ENCODE peak calls at places on chromosomes 6 and 20, in nine cellular contexts. E is H1, Q is ovary, N is A549, C is stomach, G is esophagus muscularis mucosa, V is tibial nerve, X is HepG2, O is sigmoid colon. R is an unnamed sample.

GRCh38 chr6:1767481-1768246 is 157.9 kb downstream of the FOXC1 start:
- DNase-seq in G (no peak), E (no peak), V (peak), O (no peak), C (no peak), Q (no peak), X (no peak), N (peak), R (no peak)

GRCh38 chr6:155832596-155832995 is 377.0 kb upstream of the NOX3 start:
- DNase-seq in N (peak), O (no peak), Q (no peak), C (no peak), E (no peak), X (peak), G (no peak), V (no peak), R (no peak)

GRCh38 chr20:38893485-38894090 is 32.6 kb upstream of the FAM83D start:
- DNase-seq in C (peak), O (no peak), E (peak), V (peak), G (no peak), N (peak), Q (peak), X (peak), R (peak)

GRCh38 chr20:38881806-38882440 is 44.3 kb upstream of the FAM83D start:
- DNase-seq in C (no peak), Q (no peak), X (no peak), G (no peak), N (no peak), O (no peak), V (no peak), E (no peak), R (no peak)

GRCh38 chr6:89792881-89793280 is 26.7 kb downstream of the MDN1 start:
- DNase-seq in G (no peak), X (peak), C (no peak), Q (no peak), V (no peak), N (peak), E (no peak), O (no peak), R (peak)

GRCh38 chr6:33426590-33427563 is 7.0 kb downstream of the SYNGAP1 start:
- DNase-seq in X (no peak), N (peak), C (no peak), E (no peak), O (no peak), G (no peak), Q (no peak), V (no peak), R (no peak)

GRCh38 chr6:160692369-160692959 is 9.6 kb upstream of the PLG start:
- DNase-seq in N (peak), O (no peak), G (no peak), V (no peak), X (no peak), C (no peak), Q (no peak), E (no peak), R (no peak)

GRCh38 chr20:31894980-31895675 is 24.7 kb downstream of the TTLL9 start:
- DNase-seq in X (peak), G (no peak), O (peak), V (peak), Q (no peak), C (peak), N (peak), E (no peak), R (peak)

GRCh38 chr6:139250296-139251274 is 41.2 kb downstream of the TXLNB start:
- DNase-seq in E (peak), N (peak), Q (peak), X (peak), V (peak), G (no peak), C (peak), O (no peak), R (peak)

GRCh38 chr6:24891004-24891403 is 44.8 kb downstream of the RIPOR2 start:
- DNase-seq in N (no peak), V (no peak), C (no peak), Q (no peak), O (no peak), E (no peak), G (no peak), X (no peak), R (no peak)

GRCh38 chr6:145544514-145544913 is 190.8 kb downstream of the EPM2A start:
- DNase-seq in O (no peak), C (no peak), Q (no peak), X (no peak), G (no peak), V (no peak), N (no peak), E (no peak), R (no peak)

GRCh38 chr6:141783595-141783994 is 349.1 kb upstream of the GJE1 start:
- DNase-seq in O (no peak), N (no peak), E (no peak), X (no peak), Q (no peak), G (no peak), C (no peak), V (no peak), R (no peak)

GRCh38 chr20:14581731-14582130 is 244.3 kb upstream of the FLRT3 start:
- DNase-seq in G (no peak), E (no peak), V (no peak), N (no peak), O (no peak), X (no peak), C (no peak), Q (no peak), R (no peak)

GRCh38 chr6:153698637-153699036 is 340.4 kb upstream of the OPRM1 start:
- DNase-seq in C (no peak), V (no peak), X (no peak), E (no peak), N (no peak), O (no peak), G (no peak), Q (no peak), R (no peak)

GRCh38 chr6:153781306-153781705 is 257.7 kb upstream of the OPRM1 start:
- DNase-seq in G (no peak), Q (no peak), X (no peak), O (no peak), V (no peak), E (no peak), C (no peak), N (no peak), R (no peak)

DNA sequence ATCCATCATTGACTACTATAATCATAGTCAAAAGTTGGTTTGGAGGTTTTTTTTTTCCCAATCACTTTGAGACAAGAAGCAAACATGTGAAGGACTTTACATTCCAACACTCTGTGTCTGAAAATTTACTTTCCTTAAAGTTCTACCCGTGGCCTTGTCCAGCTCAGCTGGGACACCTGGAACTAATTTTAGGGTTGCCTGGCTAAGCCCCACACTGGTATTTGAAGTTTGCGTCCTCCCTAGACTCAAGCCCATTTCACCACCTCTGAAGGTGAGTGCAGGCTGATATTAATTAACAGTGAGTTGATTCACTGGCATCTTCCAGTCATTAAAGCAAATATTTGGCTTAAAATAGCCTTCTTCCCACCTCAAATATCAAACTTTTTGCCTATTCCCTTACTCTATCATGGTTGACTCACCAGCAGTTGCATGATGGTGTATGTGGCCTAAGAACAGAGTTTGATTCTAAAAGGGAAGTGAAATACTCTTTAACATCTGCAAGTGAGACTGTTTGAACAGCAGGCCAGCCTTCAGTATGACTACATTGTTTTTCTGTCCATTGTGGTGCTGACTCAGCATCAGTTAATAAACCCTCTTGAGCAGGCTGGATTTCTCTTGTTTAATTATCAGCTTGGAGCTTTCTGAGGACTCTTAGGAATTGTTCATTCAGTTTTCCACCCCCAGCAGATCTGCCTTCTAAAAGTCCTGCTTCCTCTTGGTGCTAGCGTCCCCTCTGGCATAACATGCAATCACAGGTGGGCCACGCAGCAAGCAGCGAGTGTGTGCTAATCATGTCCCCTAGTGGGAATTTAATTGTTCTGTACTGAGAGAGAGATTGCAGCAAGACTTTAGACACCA is 1.8 kb upstream of the PRDM1 start:
- DNase-seq in V (peak), O (no peak), Q (no peak), N (peak), X (peak), E (peak), G (peak), C (no peak), R (peak)
- TF ChIP-seq EP300 in V (peak), O (no peak), Q (no peak), N (no peak), X (no peak), E (no peak), G (no peak), C (no peak), R (no peak)

GRCh38 chr20:47334022-47334551 is 22.4 kb downstream of the ZMYND8 start:
- DNase-seq in C (no peak), O (no peak), V (no peak), N (peak), X (peak), Q (no peak), E (no peak), G (no peak), R (peak)

GRCh38 chr20:47337413-47337812 is 19.1 kb downstream of the ZMYND8 start:
- DNase-seq in O (no peak), G (no peak), V (no peak), N (no peak), X (no peak), E (no peak), Q (no peak), C (no peak), R (no peak)

GRCh38 chr20:47335251-47336012 is 21.1 kb downstream of the ZMYND8 start:
- DNase-seq in Q (no peak), E (no peak), N (no peak), C (no peak), X (no peak), V (no peak), G (no peak), O (no peak), R (no peak)

GRCh38 chr20:47338131-47338628 is 18.3 kb downstream of the ZMYND8 start:
- DNase-seq in O (no peak), E (no peak), G (no peak), N (no peak), C (no peak), X (no peak), V (no peak), Q (no peak), R (no peak)

DNA sequence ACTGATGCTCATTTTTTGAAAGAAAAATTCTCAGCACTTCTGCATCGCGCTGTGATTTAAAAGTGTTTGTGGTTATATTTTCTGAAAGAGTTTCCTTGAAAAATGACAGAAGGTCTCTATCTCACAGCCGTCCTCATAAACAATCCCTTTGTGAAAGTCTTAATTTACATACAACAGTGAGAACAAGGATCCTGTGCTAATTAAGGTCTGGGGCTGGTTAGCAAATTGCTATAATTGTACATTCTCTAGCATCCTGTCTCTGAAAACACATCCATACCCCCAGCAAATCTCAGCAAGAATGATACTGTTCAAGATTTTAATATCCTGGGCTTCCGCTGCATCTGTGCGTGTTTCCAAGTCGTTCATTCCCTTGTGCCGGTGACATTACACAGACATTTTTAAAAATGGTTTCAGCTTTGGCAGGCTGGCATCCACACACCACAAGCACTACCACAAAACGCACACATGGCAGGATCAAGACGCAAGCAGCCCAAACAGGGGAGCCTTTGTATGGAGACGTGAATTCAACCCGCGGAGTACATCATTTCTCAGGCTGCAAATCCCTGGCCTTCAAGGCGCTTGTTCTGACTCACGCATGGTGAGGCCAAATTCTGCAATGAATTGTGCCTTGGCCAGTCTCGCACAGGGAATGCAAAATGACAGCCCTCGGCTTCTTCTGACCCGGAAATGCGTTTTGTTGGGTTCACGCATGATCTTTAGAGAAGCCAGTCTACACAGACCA is 20.3 kb downstream of the ZMYND8 start:
- DNase-seq in Q (peak), N (no peak), O (peak), C (no peak), G (no peak), V (no peak), X (no peak), E (no peak), R (peak)
- TF ChIP-seq POLR2A in Q (peak), N (no peak), O (no peak), C (no peak), G (no peak), V (no peak), X (no peak), E (no peak), R (no peak)

GRCh38 chr6:101597711-101598110 is 204.2 kb downstream of the GRIK2 start:
- DNase-seq in N (no peak), X (no peak), O (no peak), Q (no peak), C (no peak), G (no peak), V (no peak), E (no peak), R (no peak)
- TF ChIP-seq EP300 in N (no peak), X (no peak), O (no peak), Q (no peak), C (no peak), G (no peak), V (no peak), E (no peak), R (no peak)

GRCh38 chr20:11084508-11084907 is 410.7 kb upstream of the JAG1 start:
- DNase-seq in X (no peak), N (no peak), V (no peak), C (no peak), E (no peak), G (no peak), Q (no peak), O (no peak), R (no peak)

GRCh38 chr20:11080776-11081406 is 407.1 kb upstream of the JAG1 start:
- DNase-seq in C (no peak), V (no peak), E (no peak), N (no peak), O (no peak), G (no peak), X (no peak), Q (no peak), R (no peak)

GRCh38 chr20:11080010-11080409 is 406.2 kb upstream of the JAG1 start:
- DNase-seq in E (no peak), X (no peak), V (no peak), N (no peak), C (no peak), G (no peak), O (no peak), Q (no peak), R (no peak)

GRCh38 chr20:11083841-11084240 is 410.0 kb upstream of the JAG1 start:
- DNase-seq in X (no peak), O (no peak), G (no peak), C (no peak), N (no peak), Q (no peak), E (no peak), V (no peak), R (no peak)
- TF ChIP-seq POLR2A in X (no peak), O (no peak), G (no peak), C (no peak), N (no peak), Q (no peak), E (no peak), V (no peak), R (no peak)